ENCODE peak calls at places on chromosomes 12 and 14, in seven cellular contexts. B, O, X, N, M, R and I are unnamed samples.

GRCh38 chr14:68924392-68925158 is 54.5 kb downstream of the ACTN1 start:
- DNase-seq in X (no peak), M (no peak), B (no peak), O (no peak), N (no peak), R (no peak), I (no peak)

GRCh38 chr12:116954700-116955381 is 44.1 kb downstream of the FBXW8 start:
- DNase-seq in O (no peak), N (no peak), B (no peak), R (peak), M (no peak), X (no peak), I (no peak)

GRCh38 chr14:100640481-100641273 is 53.5 kb upstream of the BEGAIN start:
- DNase-seq in N (no peak), O (no peak), R (no peak), B (no peak), X (no peak), M (no peak), I (no peak)

GRCh38 chr14:64507376-64508156 is 3.0 kb downstream of the ZBTB1 start:
- DNase-seq in N (peak), M (no peak), X (no peak), R (no peak), B (no peak), O (no peak), I (no peak)

GRCh38 chr14:101584049-101584859 is 23.0 kb downstream of the DIO3 start:
- DNase-seq in N (peak), O (no peak), M (peak), X (peak), B (no peak), R (no peak), I (peak)

GRCh38 chr14:64873506-64874220 is 6.0 kb downstream of the SPTB start:
- DNase-seq in R (no peak), M (no peak), X (no peak), B (no peak), O (no peak), N (no peak), I (no peak)

GRCh38 chr14:65290830-65291229 is 121.7 kb upstream of the FUT8 start:
- DNase-seq in X (no peak), O (no peak), N (peak), R (no peak), B (no peak), M (peak), I (no peak)

GRCh38 chr14:93328546-93328945 is 4.3 kb downstream of the BTBD7 start:
- DNase-seq in X (no peak), M (no peak), R (no peak), N (no peak), O (no peak), B (no peak), I (no peak)

GRCh38 chr14:103828315-103828967 is 18.9 kb downstream of the PPP1R13B start:
- DNase-seq in R (peak), O (no peak), B (no peak), X (no peak), M (no peak), N (peak), I (no peak)

GRCh38 chr12:81758421-81759214 is 532 bp downstream of the PPFIA2 start:
- DNase-seq in B (no peak), M (no peak), R (peak), N (peak), O (peak), X (no peak), I (no peak)

GRCh38 chr12:6968426-6968825 is 2.0 kb downstream of the PHB2 start:
- DNase-seq in X (peak), O (no peak), R (no peak), M (no peak), N (no peak), B (no peak), I (no peak)

GRCh38 chr12:123998344-123998941 is 25.4 kb downstream of the ZNF664 start:
- DNase-seq in M (no peak), R (no peak), O (no peak), B (peak), N (no peak), X (no peak), I (no peak)

GRCh38 chr12:47753021-47754001 is 5.4 kb downstream of the RAPGEF3 start:
- DNase-seq in R (peak), M (no peak), B (no peak), N (no peak), O (peak), X (peak), I (no peak)

GRCh38 chr14:32426028-32426427 is 96.9 kb downstream of the AKAP6 start:
- DNase-seq in R (no peak), B (no peak), X (no peak), N (no peak), M (no peak), O (no peak), I (no peak)

GRCh38 chr14:31894351-31894750 is 182.8 kb upstream of the ARHGAP5 start:
- DNase-seq in R (no peak), M (no peak), N (no peak), O (no peak), B (no peak), X (no peak), I (no peak)

GRCh38 chr14:92573761-92574498 is 60.3 kb downstream of the RIN3 start:
- DNase-seq in M (no peak), X (no peak), N (no peak), B (no peak), R (no peak), O (no peak), I (no peak)

GRCh38 chr12:106900554-106900953 is 55.2 kb upstream of the TMEM263 start:
- DNase-seq in M (no peak), R (no peak), O (no peak), N (no peak), B (no peak), X (no peak), I (no peak)

GRCh38 chr14:76309572-76310551 is 66.1 kb upstream of the ESRRB start:
- DNase-seq in O (no peak), R (no peak), M (no peak), X (peak), N (no peak), B (no peak), I (no peak)

GRCh38 chr12:7787574-7788315 is 1.5 kb upstream of the NANOG start:
- DNase-seq in B (no peak), R (no peak), M (no peak), O (no peak), N (peak), X (no peak), I (no peak)

GRCh38 chr14:61489002-61489401 is 167.6 kb downstream of the PRKCH start:
- DNase-seq in R (no peak), X (no peak), O (no peak), B (no peak), N (no peak), M (no peak), I (no peak)

GRCh38 chr12:5096241-5096880 is 52.7 kb downstream of the KCNA5 start:
- DNase-seq in M (peak), O (no peak), N (peak), B (peak), X (peak), R (no peak), I (no peak)

GRCh38 chr14:65461730-65462129 is 49.2 kb downstream of the FUT8 start:
- DNase-seq in O (no peak), B (no peak), M (no peak), N (peak), X (no peak), R (no peak), I (no peak)

GRCh38 chr12:26453246-26453645 is 257.9 kb downstream of the SSPN start:
- DNase-seq in M (no peak), N (no peak), O (no peak), B (no peak), R (no peak), X (no peak), I (no peak)

GRCh38 chr14:95507701-95508103 is 8.7 kb downstream of the SYNE3 start:
- DNase-seq in X (peak), B (no peak), R (peak), O (no peak), N (peak), M (no peak), I (no peak)

GRCh38 chr14:106694638-106695393 is 1168.4 kb downstream of the TMEM121 start:
- DNase-seq in M (no peak), R (no peak), N (no peak), B (no peak), X (no peak), O (no peak), I (no peak)

GRCh38 chr14:106690333-106690891 is 1164.0 kb downstream of the TMEM121 start:
- DNase-seq in M (no peak), N (no peak), O (no peak), R (no peak), X (no peak), B (no peak), I (no peak)

GRCh38 chr14:106686533-106686932 is 1160.2 kb downstream of the TMEM121 start:
- DNase-seq in M (no peak), N (no peak), R (no peak), B (no peak), O (no peak), X (no peak), I (no peak)

GRCh38 chr14:106691601-106692291 is 1165.4 kb downstream of the TMEM121 start:
- DNase-seq in X (no peak), B (no peak), O (peak), M (no peak), R (no peak), N (no peak), I (no peak)
- TF ChIP-seq CTCF in X (no peak), B (no peak), O (peak), M (peak), R (no peak), N (peak), I (no peak)

GRCh38 chr12:46339051-46339450 is 33.5 kb downstream of the SLC38A2 start:
- DNase-seq in M (no peak), R (no peak), N (no peak), O (no peak), B (no peak), X (no peak), I (no peak)
- TF ChIP-seq CTCF in M (no peak), R (no peak), N (no peak), O (no peak), B (no peak), X (no peak), I (no peak)

GRCh38 chr12:74906224-74906623 is 303.4 kb downstream of the KCNC2 start:
- DNase-seq in O (no peak), N (peak), X (no peak), B (no peak), M (no peak), R (no peak), I (no peak)
- TF ChIP-seq CTCF in O (no peak), N (peak), X (no peak), B (peak), M (no peak), R (no peak), I (no peak)

GRCh38 chr14:80356413-80356812 is 145.1 kb upstream of the DIO2 start:
- DNase-seq in B (peak), M (no peak), O (no peak), N (peak), R (no peak), X (no peak), I (no peak)
- TF ChIP-seq CTCF in B (peak), M (peak), O (no peak), N (peak), R (no peak), X (no peak), I (no peak)

GRCh38 chr12:93043192-93043876 is 114.2 kb upstream of the EEA1 start:
- DNase-seq in O (no peak), N (no peak), X (no peak), R (no peak), B (no peak), M (no peak), I (no peak)

GRCh38 chr12:93042283-93042682 is 113.2 kb upstream of the EEA1 start:
- DNase-seq in X (no peak), N (no peak), O (no peak), R (no peak), M (no peak), B (no peak), I (no peak)

GRCh38 chr12:93043877-93044209 is 114.7 kb upstream of the EEA1 start:
- DNase-seq in B (no peak), O (no peak), R (no peak), X (no peak), N (no peak), M (no peak), I (no peak)

GRCh38 chr12:93041416-93041815 is 112.3 kb upstream of the EEA1 start:
- DNase-seq in N (no peak), M (no peak), R (no peak), O (no peak), B (no peak), X (no peak), I (no peak)

DNA sequence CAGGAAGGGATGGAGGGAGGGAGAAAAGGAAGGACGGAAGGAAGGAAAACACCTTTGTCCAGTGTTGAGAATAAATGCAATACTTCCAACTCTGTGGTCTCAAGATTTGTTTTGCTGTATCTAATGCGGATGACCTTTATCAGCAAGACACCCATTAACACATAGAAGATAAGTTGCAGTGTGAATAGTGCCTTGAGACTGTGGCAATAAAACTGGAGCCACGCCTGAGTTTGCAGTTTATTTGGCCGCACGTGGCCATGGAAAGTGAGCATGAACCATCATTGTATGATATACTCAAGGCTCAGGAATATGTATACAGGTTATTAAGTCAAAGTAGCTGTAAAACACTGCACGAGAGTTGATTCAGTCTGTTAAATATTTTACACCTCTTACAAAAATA is 113.6 kb upstream of the EEA1 start:
- DNase-seq in M (no peak), O (no peak), X (no peak), R (no peak), N (no peak), B (no peak), I (no peak)
- TF ChIP-seq CTCF in M (no peak), O (no peak), X (no peak), R (no peak), N (no peak), B (no peak), I (no peak)